ENCODE peak calls at places on chromosomes 1 and 21, in nine cellular contexts. N is GM12892; P is DMS153; M is RWPE2; Z is H1; Y is cerebellar cortex; K is neural progenitor cell; G is stimulated activated CD4-positive, alpha-beta T cell treated with anti-CD3 and anti-CD28 coated beads, Interleukin-2, amount 100 ng/mL, for 48 hours; T is dorsolateral prefrontal cortex. B is an unnamed sample.

GRCh38 chr1:226542623-226543103 is 5.9 kb upstream of the STUM start:
- DNase-seq in N (no peak), P (peak), M (no peak), Z (no peak), Y (no peak), K (no peak), G (no peak), T (no peak), B (no peak)

GRCh38 chr1:17903386-17903785 is 148.3 kb downstream of the ACTL8 start:
- DNase-seq in N (no peak), P (no peak), M (no peak), Z (no peak), Y (no peak), K (no peak), G (no peak), T (no peak), B (no peak)

GRCh38 chr1:179077396-179077795 is 4.5 kb upstream of the TOR3A start:
- DNase-seq in N (no peak), P (no peak), M (no peak), Z (no peak), Y (no peak), K (no peak), G (no peak), T (no peak), B (no peak)

GRCh38 chr1:178651742-178652141 is 73.3 kb upstream of the RALGPS2 start:
- DNase-seq in N (no peak), P (no peak), M (no peak), Z (no peak), Y (no peak), K (no peak), G (no peak), T (no peak), B (no peak)

GRCh38 chr1:172322219-172323061 is 98.0 kb upstream of the C1orf105 start:
- DNase-seq in N (no peak), P (no peak), M (no peak), Z (no peak), Y (peak), K (no peak), G (no peak), T (no peak), B (no peak)

GRCh38 chr1:62076286-62076685 is 118.4 kb upstream of the L1TD1 start:
- DNase-seq in N (no peak), P (no peak), M (no peak), Z (no peak), Y (no peak), K (no peak), G (no peak), T (no peak), B (no peak)

GRCh38 chr1:174964261-174964984 is 35.3 kb upstream of the CACYBP start:
- DNase-seq in N (no peak), P (peak), M (no peak), Z (no peak), Y (no peak), K (no peak), G (no peak), T (no peak), B (no peak)

GRCh38 chr1:206427296-206427695 is 43.0 kb upstream of the IKBKE start:
- DNase-seq in N (no peak), P (no peak), M (no peak), Z (no peak), Y (peak), K (no peak), G (no peak), T (no peak), B (no peak)

GRCh38 chr1:45545019-45545493 is 5.6 kb upstream of the AKR1A1 start:
- DNase-seq in N (no peak), P (no peak), M (no peak), Z (no peak), Y (no peak), K (no peak), G (no peak), T (no peak), B (no peak)

GRCh38 chr1:203673550-203674411 is 47.1 kb downstream of the ATP2B4 start:
- DNase-seq in N (no peak), P (peak), M (peak), Z (no peak), Y (peak), K (no peak), G (peak), T (no peak), B (no peak)

GRCh38 chr1:47225430-47226100 is 6.5 kb downstream of the TAL1 start:
- DNase-seq in N (no peak), P (no peak), M (no peak), Z (no peak), Y (no peak), K (peak), G (no peak), T (no peak), B (no peak)

GRCh38 chr21:34988625-34989024 is 60.5 kb downstream of the RUNX1 start:
- DNase-seq in N (no peak), P (no peak), M (no peak), Z (no peak), Y (no peak), K (no peak), G (no peak), T (no peak), B (no peak)